ENCODE peak calls at places on chromosomes 6 and 20, in eight cellular contexts. One of them, this sample, is unnamed.

GRCh38 chr20:4809707-4810106 is 88.0 kb downstream of the PRND start:
- DNase-seq in GM20000: no peak
- DNase-seq in H54: no peak
- DNase-seq in GM13976: no peak
- DNase-seq in neural crest cell: no peak
- DNase-seq in omental fat pad: no peak
- DNase-seq in neural progenitor cell: no peak
- DNase-seq in caudate nucleus: no peak
- DNase-seq in this sample: no peak

GRCh38 chr6:154457046-154457713 is 53.3 kb downstream of the CNKSR3 start:
- DNase-seq in GM13976: no peak
- DNase-seq in neural crest cell: no peak
- DNase-seq in H54: no peak
- DNase-seq in GM20000: no peak
- DNase-seq in caudate nucleus: no peak
- DNase-seq in omental fat pad: no peak
- DNase-seq in neural progenitor cell: no peak
- DNase-seq in this sample: no peak

GRCh38 chr6:137832110-137832509 is 34.9 kb upstream of the TNFAIP3 start:
- DNase-seq in GM13976: no peak
- DNase-seq in GM20000: no peak
- DNase-seq in neural progenitor cell: no peak
- DNase-seq in omental fat pad: no peak
- DNase-seq in H54: peak
- DNase-seq in caudate nucleus: no peak
- DNase-seq in neural crest cell: no peak
- DNase-seq in this sample: no peak

GRCh38 chr6:138594042-138594636 is 94.8 kb upstream of the NHSL1 start:
- DNase-seq in omental fat pad: no peak
- DNase-seq in GM13976: no peak
- DNase-seq in GM20000: no peak
- DNase-seq in neural progenitor cell: no peak
- DNase-seq in neural crest cell: no peak
- DNase-seq in H54: no peak
- DNase-seq in caudate nucleus: no peak
- DNase-seq in this sample: no peak

GRCh38 chr6:40695114-40695513 is 108.0 kb upstream of the LRFN2 start:
- DNase-seq in neural progenitor cell: peak
- DNase-seq in neural crest cell: no peak
- DNase-seq in H54: no peak
- DNase-seq in GM13976: no peak
- DNase-seq in caudate nucleus: no peak
- DNase-seq in omental fat pad: no peak
- DNase-seq in GM20000: no peak
- DNase-seq in this sample: no peak

GRCh38 chr6:15945593-15946159 is 183.2 kb upstream of the MYLIP start:
- DNase-seq in neural progenitor cell: no peak
- DNase-seq in omental fat pad: no peak
- DNase-seq in GM13976: no peak
- DNase-seq in caudate nucleus: no peak
- DNase-seq in neural crest cell: no peak
- DNase-seq in H54: peak
- DNase-seq in GM20000: no peak
- DNase-seq in this sample: no peak

GRCh38 chr6:79188101-79188500 is 46.4 kb downstream of the HMGN3 start:
- DNase-seq in neural progenitor cell: no peak
- DNase-seq in H54: no peak
- DNase-seq in GM13976: no peak
- DNase-seq in neural crest cell: no peak
- DNase-seq in GM20000: no peak
- DNase-seq in omental fat pad: no peak
- DNase-seq in caudate nucleus: no peak
- DNase-seq in this sample: no peak

GRCh38 chr6:139448094-139448649 is 73.7 kb upstream of the CITED2 start:
- DNase-seq in neural progenitor cell: no peak
- DNase-seq in omental fat pad: no peak
- DNase-seq in neural crest cell: no peak
- DNase-seq in H54: no peak
- DNase-seq in GM20000: peak
- DNase-seq in GM13976: peak
- DNase-seq in caudate nucleus: no peak
- DNase-seq in this sample: no peak

GRCh38 chr20:53768329-53768728 is 174.7 kb upstream of the ZNF217 start:
- DNase-seq in GM20000: no peak
- DNase-seq in GM13976: no peak
- DNase-seq in neural crest cell: no peak
- DNase-seq in omental fat pad: no peak
- DNase-seq in caudate nucleus: no peak
- DNase-seq in H54: no peak
- DNase-seq in neural progenitor cell: peak
- DNase-seq in this sample: no peak

GRCh38 chr6:108841377-108841855 is 6.8 kb upstream of the ARMC2 start:
- DNase-seq in neural crest cell: no peak
- DNase-seq in H54: no peak
- DNase-seq in omental fat pad: no peak
- DNase-seq in neural progenitor cell: no peak
- DNase-seq in GM13976: no peak
- DNase-seq in GM20000: no peak
- DNase-seq in caudate nucleus: no peak
- DNase-seq in this sample: no peak

GRCh38 chr6:49849121-49849907 is 17.0 kb downstream of the CRISP1 start:
- DNase-seq in omental fat pad: no peak
- DNase-seq in GM20000: peak
- DNase-seq in neural crest cell: no peak
- DNase-seq in neural progenitor cell: peak
- DNase-seq in caudate nucleus: no peak
- DNase-seq in H54: no peak
- DNase-seq in GM13976: peak
- DNase-seq in this sample: no peak

GRCh38 chr20:13396036-13396435 is 175.0 kb downstream of the ISM1 start:
- DNase-seq in caudate nucleus: no peak
- DNase-seq in H54: no peak
- DNase-seq in neural crest cell: no peak
- DNase-seq in omental fat pad: no peak
- DNase-seq in neural progenitor cell: no peak
- DNase-seq in GM20000: no peak
- DNase-seq in GM13976: no peak
- DNase-seq in this sample: no peak

GRCh38 chr20:48767269-48767960 is 60.4 kb downstream of the PREX1 start:
- DNase-seq in GM20000: no peak
- DNase-seq in omental fat pad: no peak
- DNase-seq in neural progenitor cell: no peak
- DNase-seq in H54: no peak
- DNase-seq in neural crest cell: no peak
- DNase-seq in caudate nucleus: no peak
- DNase-seq in GM13976: no peak
- DNase-seq in this sample: no peak

GRCh38 chr6:73713426-73714147 is 17.6 kb downstream of the CD109 start:
- DNase-seq in neural crest cell: no peak
- DNase-seq in GM20000: no peak
- DNase-seq in GM13976: no peak
- DNase-seq in H54: no peak
- DNase-seq in caudate nucleus: no peak
- DNase-seq in neural progenitor cell: no peak
- DNase-seq in omental fat pad: no peak
- DNase-seq in this sample: no peak

GRCh38 chr20:58618694-58619540 is 32.2 kb upstream of the STX16 start:
- DNase-seq in caudate nucleus: no peak
- DNase-seq in GM13976: no peak
- DNase-seq in neural progenitor cell: peak
- DNase-seq in omental fat pad: no peak
- DNase-seq in neural crest cell: no peak
- DNase-seq in H54: no peak
- DNase-seq in GM20000: no peak
- DNase-seq in this sample: no peak

GRCh38 chr6:140979642-140980091 is 1153.1 kb upstream of the GJE1 start:
- DNase-seq in H54: no peak
- DNase-seq in caudate nucleus: no peak
- DNase-seq in neural progenitor cell: no peak
- DNase-seq in omental fat pad: no peak
- DNase-seq in neural crest cell: no peak
- DNase-seq in GM20000: no peak
- DNase-seq in GM13976: no peak
- DNase-seq in this sample: peak

GRCh38 chr6:27669798-27670301 is 196.9 kb upstream of the ZNF184 start:
- DNase-seq in GM20000: no peak
- DNase-seq in omental fat pad: no peak
- DNase-seq in caudate nucleus: no peak
- DNase-seq in H54: no peak
- DNase-seq in neural crest cell: no peak
- DNase-seq in GM13976: no peak
- DNase-seq in neural progenitor cell: peak
- DNase-seq in this sample: no peak

This sample was measured in thoracic aorta.